ENCODE peak calls at places on chromosomes 3 and 15, in nine cellular contexts. A is cardiac muscle cell; V is left ventricle myocardium inferior; D is Karpas-422; B is hepatocyte; S is trophoblast cell; O is CD8-positive, alpha-beta T cell; N is breast epithelium; W is PC-9. E is an unnamed sample.

GRCh38 chr3:99952306-99952705 is 134.6 kb downstream of the CMSS1 start:
- DNase-seq in A (no peak), V (no peak), D (no peak), B (no peak), S (no peak), O (no peak), N (no peak), W (no peak), E (no peak)

GRCh38 chr3:112653881-112654300 is 12.9 kb upstream of the CCDC80 start:
- DNase-seq in A (no peak), V (peak; percentile 69), D (no peak), B (no peak), S (peak; percentile 84), O (no peak), N (no peak), W (peak; percentile 67), E (no peak)

GRCh38 chr3:59920801-59921200 is 871.0 kb upstream of the CFAP20DC start:
- DNase-seq in A (no peak), V (no peak), D (no peak), B (no peak), S (no peak), O (no peak), N (no peak), W (no peak), E (no peak)

GRCh38 chr3:159748408-159748807 is 240.2 kb upstream of the IL12A start:
- DNase-seq in A (no peak), V (no peak), D (no peak), B (no peak), S (peak; percentile 40), O (no peak), N (no peak), W (no peak), E (no peak)

GRCh38 chr3:169811606-169812123 is 1.0 kb upstream of the LRRIQ4 start:
- DNase-seq in A (peak; percentile 32), V (no peak), D (peak; percentile 80), B (peak; percentile 30), S (no peak), O (no peak), N (no peak), W (peak; percentile 70), E (no peak)

GRCh38 chr15:58524247-58524646 is 92.5 kb downstream of the LIPC start:
- DNase-seq in A (no peak), V (no peak), D (no peak), B (no peak), S (peak; percentile 69), O (no peak), N (no peak), W (peak; percentile 58), E (no peak)

GRCh38 chr15:89494006-89494405 is 2.4 kb downstream of the RHCG start:
- DNase-seq in A (no peak), V (no peak), D (no peak), B (no peak), S (no peak), O (no peak), N (no peak), W (no peak), E (no peak)

GRCh38 chr3:19749448-19750017 is 184.5 kb downstream of the EFHB start:
- DNase-seq in A (no peak), V (no peak), D (no peak), B (no peak), S (no peak), O (no peak), N (no peak), W (no peak), E (no peak)

GRCh38 chr3:55622116-55622515 is 135.0 kb upstream of the WNT5A start:
- DNase-seq in A (no peak), V (no peak), D (no peak), B (no peak), S (no peak), O (no peak), N (no peak), W (peak; percentile 52), E (no peak)

GRCh38 chr15:99433757-99434211 is 132.0 kb upstream of the MEF2A start:
- DNase-seq in A (no peak), V (no peak), D (no peak), B (no peak), S (no peak), O (no peak), N (peak; percentile 34), W (no peak), E (no peak)

GRCh38 chr15:99433026-99433756 is 132.6 kb upstream of the MEF2A start:
- DNase-seq in A (no peak), V (peak; percentile 44), D (no peak), B (peak; percentile 45), S (no peak), O (peak; percentile 64), N (peak; percentile 10), W (no peak), E (no peak)

GRCh38 chr15:99435761-99436346 is 129.9 kb upstream of the MEF2A start:
- DNase-seq in A (no peak), V (no peak), D (no peak), B (no peak), S (no peak), O (peak; percentile 45), N (peak; percentile 34), W (no peak), E (no peak)

GRCh38 chr15:99435138-99435695 is 130.6 kb upstream of the MEF2A start:
- DNase-seq in A (no peak), V (no peak), D (peak; percentile 57), B (peak; percentile 36), S (no peak), O (peak; percentile 52), N (peak; percentile 77), W (peak; percentile 77), E (no peak)

GRCh38 chr15:99434506-99435137 is 131.2 kb upstream of the MEF2A start:
- DNase-seq in A (no peak), V (no peak), D (no peak), B (no peak), S (no peak), O (peak; percentile 46), N (no peak), W (no peak), E (no peak)
- H3K4me1 ChIP-seq in A (no peaks in the 10 kb centered on the region), V (peaks cover 90% of the 10 kb centered on the region), D (peaks cover 12% of the 10 kb centered on the region), B (peaks cover 16% of the 10 kb centered on the region), S (peaks cover 13% of the 10 kb centered on the region), O (peaks cover 84% of the 10 kb centered on the region), N (peaks cover 9% of the 10 kb centered on the region), W (peaks cover 30% of the 10 kb centered on the region), E (peaks cover 26% of the 10 kb centered on the region)

DNA sequence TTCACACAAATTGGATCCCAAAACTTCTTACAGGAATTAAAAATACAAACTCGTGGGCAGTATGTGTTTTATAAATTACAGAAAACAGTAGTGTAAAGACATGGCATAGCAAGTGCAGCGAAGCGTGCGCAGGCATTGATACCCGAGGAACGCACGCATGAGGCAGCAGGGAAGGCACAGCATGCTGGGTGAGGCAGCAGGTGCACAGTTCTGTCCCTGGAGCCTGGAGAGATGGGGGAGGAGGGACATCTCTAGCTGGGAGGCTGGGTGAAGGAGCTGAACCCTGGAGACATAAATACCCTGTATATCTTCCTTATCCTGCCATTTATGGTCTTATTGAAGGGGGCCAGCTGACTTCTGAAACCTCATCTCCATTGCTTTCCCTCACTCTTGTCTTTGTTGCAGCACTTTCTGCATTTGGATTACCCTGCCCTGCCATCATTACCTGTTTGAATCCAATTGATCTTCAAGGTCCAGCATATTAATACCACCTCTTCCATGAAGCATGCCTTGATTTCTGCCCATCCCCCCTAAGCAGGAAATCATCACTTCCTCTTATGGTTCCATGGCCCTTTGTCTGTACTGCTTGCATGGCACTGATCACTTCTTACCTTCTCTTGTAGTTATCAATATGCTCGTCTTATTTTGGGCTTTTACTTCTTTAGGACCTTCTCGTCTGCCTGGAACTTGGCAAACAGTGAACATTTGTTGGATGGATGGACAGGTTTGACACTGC is 20.5 kb downstream of the LPP start:
- DNase-seq in A (no peak), V (no peak), D (peak; percentile 78), B (no peak), S (no peak), O (no peak), N (no peak), W (no peak), E (no peak)
- H3K27ac ChIP-seq in A (no peak overlapping the region), V (peak overlapping the region; percentile 75), D (peak overlapping the region; percentile 69), B (no peak overlapping the region), S (no peak overlapping the region), O (no peak overlapping the region), N (peak overlapping the region; percentile 34), W (no peak overlapping the region), E (no peak overlapping the region)

GRCh38 chr3:62376906-62377865 is 3.8 kb upstream of the FEZF2 start:
- DNase-seq in A (no peak), V (no peak), D (no peak), B (no peak), S (no peak), O (no peak), N (no peak), W (no peak), E (no peak)
- H3K4me3 ChIP-seq in A (no peak overlapping the region), V (no peak overlapping the region), D (no peak overlapping the region), B (no peak overlapping the region), S (peak overlapping the region; percentile 12), O (no peak overlapping the region), N (no peak overlapping the region), W (no peak overlapping the region), E (no peak overlapping the region)

DNA sequence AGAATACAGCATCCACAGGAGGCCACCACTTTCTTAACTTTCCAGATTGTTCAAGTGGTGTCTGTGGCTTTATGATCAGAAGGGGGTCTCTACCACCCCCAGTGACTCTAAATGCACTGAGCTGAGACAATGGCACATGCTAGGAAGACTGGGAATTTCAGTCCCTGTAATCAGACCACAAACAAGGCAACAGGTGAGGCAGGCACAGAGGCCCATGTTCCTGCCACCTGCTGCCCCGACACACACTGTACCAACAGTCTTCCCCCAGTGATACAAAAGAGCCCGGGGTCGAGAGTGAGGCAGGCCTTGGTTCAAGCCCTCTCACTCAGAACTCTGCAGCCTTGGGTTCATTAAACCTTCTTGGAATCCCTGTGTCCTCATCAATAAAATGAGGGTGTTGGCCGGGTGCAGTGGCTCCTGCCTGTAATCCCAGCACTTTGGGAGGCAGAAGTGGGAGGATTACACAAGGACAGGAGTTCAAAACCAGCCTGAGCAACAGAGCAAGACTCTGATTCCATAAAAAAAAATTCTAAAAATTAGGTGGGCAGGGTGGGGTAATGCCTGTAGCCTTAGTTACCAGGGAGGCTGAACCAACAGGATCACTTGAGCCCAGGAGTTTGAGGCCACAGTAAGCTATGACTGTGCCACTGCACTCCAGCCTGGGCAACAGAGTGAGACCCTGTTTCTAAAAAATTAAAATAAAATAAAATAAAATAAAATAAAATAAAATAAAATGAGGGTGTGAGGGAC is 55.8 kb downstream of the ADCY5 start:
- DNase-seq in A (no peak), V (no peak), D (no peak), B (no peak), S (peak; percentile 64), O (no peak), N (no peak), W (no peak), E (no peak)
- H3K4me1 ChIP-seq in A (peaks cover 77% of the 10 kb centered on the region), V (peaks cover 95% of the 10 kb centered on the region), D (no peaks in the 10 kb centered on the region), B (peaks cover 8% of the 10 kb centered on the region), S (peaks cover 3% of the 10 kb centered on the region), O (no peaks in the 10 kb centered on the region), N (no peaks in the 10 kb centered on the region), W (peaks cover 10% of the 10 kb centered on the region), E (no peaks in the 10 kb centered on the region)

DNA sequence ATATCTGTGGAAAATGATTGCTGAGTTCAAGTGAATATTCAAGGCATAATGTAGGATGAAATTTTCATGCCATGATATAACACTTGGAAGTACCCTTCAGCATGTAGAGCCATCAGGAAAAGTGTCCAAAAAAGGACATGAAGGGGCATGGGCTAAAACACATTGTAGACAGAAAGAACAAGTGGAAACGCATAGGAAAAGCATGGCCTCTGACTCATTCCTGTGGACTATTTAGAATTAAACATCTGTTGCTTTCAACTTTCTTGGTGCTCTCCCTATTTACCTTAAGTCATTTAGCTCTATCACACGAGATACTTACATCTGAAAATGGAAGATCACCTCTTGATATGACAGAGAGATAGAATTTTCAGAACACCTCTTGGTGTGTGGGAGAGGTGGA is 135.0 kb downstream of the RBMS3 start:
- DNase-seq in A (no peak), V (no peak), D (no peak), B (no peak), S (no peak), O (no peak), N (no peak), W (no peak), E (no peak)
- H3K27ac ChIP-seq in A (no peak overlapping the region), V (no peak overlapping the region), D (no peak overlapping the region), B (no peak overlapping the region), S (no peak overlapping the region), O (no peak overlapping the region), N (no peak overlapping the region), W (no peak overlapping the region), E (no peak overlapping the region)